ENCODE peak calls at places on chromosomes 12 and 14, in six cellular contexts. One of them, this sample, is unnamed.

GRCh38 chr14:38420045-38420444 is 164.2 kb upstream of the CLEC14A start:
- ATAC-seq in HepG2: no peak
- ATAC-seq in A549: no peak
- ATAC-seq in K562: no peak
- ATAC-seq in upper lobe of left lung: no peak
- ATAC-seq in GM12878: no peak
- ATAC-seq in this sample: no peak

GRCh38 chr14:100144996-100145646 is 14.3 kb downstream of the DEGS2 start:
- ATAC-seq in HepG2: peak; percentile 89
- ATAC-seq in A549: no peak
- ATAC-seq in K562: no peak
- ATAC-seq in upper lobe of left lung: peak; percentile 1
- ATAC-seq in GM12878: no peak
- ATAC-seq in this sample: peak; percentile 28

GRCh38 chr14:32085182-32085844 is 8.2 kb downstream of the ARHGAP5 start:
- ATAC-seq in HepG2: no peak
- ATAC-seq in A549: no peak
- ATAC-seq in K562: no peak
- ATAC-seq in upper lobe of left lung: no peak
- ATAC-seq in GM12878: no peak
- ATAC-seq in this sample: no peak

GRCh38 chr14:55805250-55805649 is 225.2 kb downstream of the KTN1 start:
- ATAC-seq in HepG2: peak; percentile 61
- ATAC-seq in A549: no peak
- ATAC-seq in K562: no peak
- ATAC-seq in upper lobe of left lung: no peak
- ATAC-seq in GM12878: no peak
- ATAC-seq in this sample: no peak

GRCh38 chr12:70560671-70561070 is 76.6 kb downstream of the PTPRB start:
- ATAC-seq in HepG2: no peak
- ATAC-seq in A549: no peak
- ATAC-seq in K562: no peak
- ATAC-seq in upper lobe of left lung: no peak
- ATAC-seq in GM12878: no peak
- ATAC-seq in this sample: no peak

GRCh38 chr14:101001311-101002069 is 98.0 kb upstream of the RTL1 start:
- ATAC-seq in HepG2: no peak
- ATAC-seq in A549: no peak
- ATAC-seq in K562: no peak
- ATAC-seq in upper lobe of left lung: no peak
- ATAC-seq in GM12878: peak; percentile 46
- ATAC-seq in this sample: no peak

GRCh38 chr14:56794557-56795283 is 15.6 kb downstream of the OTX2 start:
- ATAC-seq in HepG2: no peak
- ATAC-seq in A549: no peak
- ATAC-seq in K562: no peak
- ATAC-seq in upper lobe of left lung: no peak
- ATAC-seq in GM12878: no peak
- ATAC-seq in this sample: no peak

GRCh38 chr14:69880051-69880487 is 853 bp downstream of the SMOC1 start:
- ATAC-seq in HepG2: peak; percentile 49
- ATAC-seq in A549: no peak
- ATAC-seq in K562: no peak
- ATAC-seq in upper lobe of left lung: no peak
- ATAC-seq in GM12878: no peak
- ATAC-seq in this sample: no peak

GRCh38 chr12:32467959-32468863 is 68.9 kb downstream of the FGD4 start:
- ATAC-seq in HepG2: no peak
- ATAC-seq in A549: no peak
- ATAC-seq in K562: no peak
- ATAC-seq in upper lobe of left lung: no peak
- ATAC-seq in GM12878: no peak
- ATAC-seq in this sample: no peak

GRCh38 chr12:53061404-53062010 is 11.6 kb downstream of the TNS2 start:
- ATAC-seq in HepG2: peak; percentile 81
- ATAC-seq in A549: peak; percentile 38
- ATAC-seq in K562: peak; percentile 81
- ATAC-seq in upper lobe of left lung: peak; percentile 60
- ATAC-seq in GM12878: peak; percentile 49
- ATAC-seq in this sample: no peak

GRCh38 chr14:68341765-68342212 is 451.1 kb downstream of the ZFP36L1 start:
- ATAC-seq in HepG2: no peak
- ATAC-seq in A549: no peak
- ATAC-seq in K562: no peak
- ATAC-seq in upper lobe of left lung: no peak
- ATAC-seq in GM12878: peak; percentile 87
- ATAC-seq in this sample: no peak

GRCh38 chr14:22338381-22338780 is 250.6 kb downstream of the DAD1 start:
- ATAC-seq in HepG2: no peak
- ATAC-seq in A549: no peak
- ATAC-seq in K562: no peak
- ATAC-seq in upper lobe of left lung: no peak
- ATAC-seq in GM12878: no peak
- ATAC-seq in this sample: no peak

GRCh38 chr14:55881577-55882241 is 236.5 kb upstream of the PELI2 start:
- ATAC-seq in HepG2: no peak
- ATAC-seq in A549: no peak
- ATAC-seq in K562: no peak
- ATAC-seq in upper lobe of left lung: no peak
- ATAC-seq in GM12878: no peak
- ATAC-seq in this sample: no peak

GRCh38 chr12:104998423-104999346 is 12.6 kb downstream of the NOPCHAP1 start:
- ATAC-seq in HepG2: no peak
- ATAC-seq in A549: no peak
- ATAC-seq in K562: no peak
- ATAC-seq in upper lobe of left lung: peak; percentile 57
- ATAC-seq in GM12878: no peak
- ATAC-seq in this sample: no peak

GRCh38 chr14:68955164-68955921 is 23.8 kb downstream of the ACTN1 start:
- ATAC-seq in HepG2: peak; percentile 90
- ATAC-seq in A549: no peak
- ATAC-seq in K562: no peak
- ATAC-seq in upper lobe of left lung: no peak
- ATAC-seq in GM12878: no peak
- ATAC-seq in this sample: no peak

GRCh38 chr12:79591988-79592387 is 98.8 kb downstream of the PAWR start:
- ATAC-seq in HepG2: no peak
- ATAC-seq in A549: no peak
- ATAC-seq in K562: no peak
- ATAC-seq in upper lobe of left lung: no peak
- ATAC-seq in GM12878: no peak
- ATAC-seq in this sample: no peak
- TF ChIP-seq CTCF in HepG2: no peak
- TF ChIP-seq CTCF in A549: no peak
- TF ChIP-seq CTCF in K562: no peak
- TF ChIP-seq CTCF in upper lobe of left lung: no peak
- TF ChIP-seq CTCF in GM12878: no peak
- TF ChIP-seq CTCF in this sample: no peak

DNA sequence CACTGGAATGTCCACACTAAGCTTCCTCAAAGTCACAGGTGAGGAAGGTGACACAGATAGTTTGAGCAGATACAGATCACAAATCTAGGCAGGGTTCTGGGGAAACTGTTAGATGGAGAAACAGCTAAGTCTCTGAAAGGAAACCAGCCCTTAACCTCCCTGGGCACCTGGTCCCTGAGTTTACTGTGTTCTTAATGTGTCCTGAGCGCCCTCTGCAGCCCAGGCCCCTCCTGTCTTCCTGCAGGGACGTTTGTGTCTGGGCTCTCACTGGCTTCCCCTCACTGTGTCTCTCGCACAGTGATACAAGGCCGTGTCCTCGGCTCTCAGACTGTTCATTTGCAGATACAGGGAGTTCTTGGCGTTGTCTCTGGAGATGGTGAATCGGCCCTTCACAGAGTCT is 684.3 kb downstream of the TMEM121 start:
- ATAC-seq in HepG2: peak; percentile 73
- ATAC-seq in A549: no peak
- ATAC-seq in K562: peak; percentile 96
- ATAC-seq in upper lobe of left lung: no peak
- ATAC-seq in GM12878: no peak
- ATAC-seq in this sample: no peak
- H3K9me3 ChIP-seq in HepG2: no peaks in the 10 kb centered on the region
- H3K9me3 ChIP-seq in A549: no peaks in the 10 kb centered on the region
- H3K9me3 ChIP-seq in K562: no peaks in the 10 kb centered on the region
- H3K9me3 ChIP-seq in upper lobe of left lung: no peaks in the 10 kb centered on the region
- H3K9me3 ChIP-seq in GM12878: no peaks in the 10 kb centered on the region
- H3K9me3 ChIP-seq in this sample: no peaks in the 10 kb centered on the region

DNA sequence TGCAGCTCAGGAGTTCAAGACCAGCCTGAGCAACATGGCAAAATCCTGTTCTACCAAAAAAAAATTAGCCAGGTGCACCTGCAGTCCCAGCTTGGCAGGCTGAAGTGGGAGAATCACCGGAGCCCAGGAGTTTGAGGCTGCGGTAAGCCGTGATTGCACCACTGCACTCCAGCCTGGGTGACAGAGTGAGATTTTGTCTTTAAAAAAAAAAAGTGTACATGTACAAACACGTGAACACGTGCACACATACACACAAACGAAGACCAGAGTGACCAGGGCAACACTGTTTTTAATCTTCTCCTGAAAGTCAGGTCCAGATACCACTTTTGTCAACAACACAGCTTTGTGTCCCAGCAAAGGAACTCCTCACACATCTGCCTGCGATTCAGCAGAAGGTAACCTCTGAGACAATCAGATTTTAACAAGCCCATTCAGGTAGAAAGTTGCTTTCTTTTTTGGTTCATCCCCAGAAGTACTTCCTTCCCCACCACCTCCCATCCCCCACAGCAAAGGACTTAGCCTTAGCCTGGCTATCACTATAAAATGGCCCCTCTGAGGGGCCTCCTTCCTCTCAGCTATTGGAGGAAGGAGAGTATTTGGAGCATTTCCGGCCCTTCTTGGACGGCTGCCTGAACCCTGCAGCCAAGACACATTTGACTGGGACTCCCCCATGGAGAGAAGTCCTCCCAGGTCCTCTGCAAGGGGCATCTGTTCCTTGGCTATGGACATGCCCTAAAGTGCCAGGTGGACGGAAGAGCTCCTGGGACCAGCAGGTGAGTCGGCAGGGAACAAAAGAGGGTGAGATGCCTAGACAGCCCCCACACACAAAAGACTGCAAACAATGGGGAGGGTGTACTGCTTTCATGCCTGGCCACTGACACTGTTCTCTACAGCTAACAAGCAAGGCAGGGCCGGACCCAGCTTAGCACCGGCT is 9.8 kb downstream of the CTDSP2 start:
- ATAC-seq in HepG2: no peak
- ATAC-seq in A549: no peak
- ATAC-seq in K562: peak; percentile 82
- ATAC-seq in upper lobe of left lung: peak; percentile 32
- ATAC-seq in GM12878: peak; percentile 63
- ATAC-seq in this sample: peak; percentile 63
- TF ChIP-seq EP300 in HepG2: no peak
- TF ChIP-seq EP300 in A549: no peak
- TF ChIP-seq EP300 in K562: peak; percentile 35
- TF ChIP-seq EP300 in upper lobe of left lung: no peak
- TF ChIP-seq EP300 in GM12878: no peak
- TF ChIP-seq EP300 in this sample: no peak

GRCh38 chr12:132495629-132496207 is 5.8 kb downstream of the FBRSL1 start:
- ATAC-seq in HepG2: no peak
- ATAC-seq in A549: no peak
- ATAC-seq in K562: no peak
- ATAC-seq in upper lobe of left lung: no peak
- ATAC-seq in GM12878: no peak
- ATAC-seq in this sample: no peak
- TF ChIP-seq CTCF in HepG2: no peak
- TF ChIP-seq CTCF in A549: no peak
- TF ChIP-seq CTCF in K562: no peak
- TF ChIP-seq CTCF in upper lobe of left lung: no peak
- TF ChIP-seq CTCF in GM12878: no peak
- TF ChIP-seq CTCF in this sample: no peak

GRCh38 chr12:34406996-34407300 is 384.7 kb downstream of the ALG10 start:
- ATAC-seq in HepG2: no peak
- ATAC-seq in A549: no peak
- ATAC-seq in K562: no peak
- ATAC-seq in upper lobe of left lung: peak; percentile 23
- ATAC-seq in GM12878: no peak
- ATAC-seq in this sample: no peak

GRCh38 chr12:34405286-34406227 is 383.3 kb downstream of the ALG10 start:
- ATAC-seq in HepG2: no peak
- ATAC-seq in A549: no peak
- ATAC-seq in K562: no peak
- ATAC-seq in upper lobe of left lung: no peak
- ATAC-seq in GM12878: no peak
- ATAC-seq in this sample: no peak

GRCh38 chr12:34407813-34408212 is 385.5 kb downstream of the ALG10 start:
- ATAC-seq in HepG2: no peak
- ATAC-seq in A549: no peak
- ATAC-seq in K562: no peak
- ATAC-seq in upper lobe of left lung: no peak
- ATAC-seq in GM12878: no peak
- ATAC-seq in this sample: no peak

GRCh38 chr12:34403706-34404376 is 381.5 kb downstream of the ALG10 start:
- ATAC-seq in HepG2: no peak
- ATAC-seq in A549: no peak
- ATAC-seq in K562: no peak
- ATAC-seq in upper lobe of left lung: no peak
- ATAC-seq in GM12878: no peak
- ATAC-seq in this sample: no peak

DNA sequence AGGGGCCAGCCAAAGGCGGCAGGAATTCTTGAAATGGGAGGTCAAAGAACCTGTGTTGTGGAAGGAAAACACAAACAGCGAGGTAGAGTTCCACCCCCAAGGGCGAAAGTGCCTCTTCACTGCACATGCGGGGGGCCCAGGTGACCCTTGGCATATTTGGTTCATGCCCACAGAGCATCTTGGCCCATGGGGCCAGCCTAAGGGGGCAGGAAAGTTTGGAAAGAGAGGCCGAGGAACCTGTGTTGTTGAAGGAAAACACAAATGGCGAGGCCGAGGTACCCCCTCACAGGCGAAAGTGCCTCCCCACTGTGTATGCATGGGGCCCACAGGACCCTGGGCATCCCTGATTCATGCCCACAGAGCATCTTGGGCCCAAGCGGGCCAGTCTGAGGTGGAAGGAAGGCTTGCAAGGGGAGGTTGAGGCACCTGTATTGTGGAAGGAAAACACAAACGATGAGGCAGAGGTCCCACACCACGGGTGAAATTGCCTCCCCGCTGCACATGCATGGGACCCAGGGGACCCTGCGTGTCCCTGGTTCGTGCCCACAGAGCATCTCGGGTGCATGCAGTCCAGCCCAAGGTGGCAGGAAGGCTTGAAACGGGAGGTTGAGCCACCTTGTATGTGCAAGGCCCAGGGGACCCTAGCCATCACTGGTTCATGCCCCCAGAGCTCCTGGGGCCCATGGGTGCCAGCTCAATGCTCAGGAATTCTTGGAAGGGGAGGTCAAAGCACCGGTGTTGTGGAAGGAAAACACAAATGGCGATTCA is 384.1 kb downstream of the ALG10 start:
- ATAC-seq in HepG2: no peak
- ATAC-seq in A549: no peak
- ATAC-seq in K562: no peak
- ATAC-seq in upper lobe of left lung: no peak
- ATAC-seq in GM12878: no peak
- ATAC-seq in this sample: no peak
- H3K9me3 ChIP-seq in HepG2: peaks cover 92% of the 10 kb centered on the region
- H3K9me3 ChIP-seq in A549: peaks cover 17% of the 10 kb centered on the region
- H3K9me3 ChIP-seq in K562: no peaks in the 10 kb centered on the region
- H3K9me3 ChIP-seq in upper lobe of left lung: peaks cover 49% of the 10 kb centered on the region
- H3K9me3 ChIP-seq in GM12878: no peaks in the 10 kb centered on the region
- H3K9me3 ChIP-seq in this sample: peaks cover 100% of the 10 kb centered on the region

This sample was measured in gastroesophageal sphincter.